ENCODE peak calls at places on chromosomes 12 and 14, in six cellular contexts. One of them, this sample, is unnamed.

GRCh38 chr14:63276492-63277342 is 42.0 kb downstream of the GPHB5 start:
- DNase-seq in psoas muscle: no peak
- DNase-seq in upper lobe of right lung: no peak
- DNase-seq in astrocyte: peak
- DNase-seq in fibroblast of pulmonary artery: peak
- DNase-seq in suprapubic skin: no peak
- DNase-seq in this sample: peak

GRCh38 chr12:64009321-64010068 is 165.0 kb downstream of the SRGAP1 start:
- DNase-seq in psoas muscle: no peak
- DNase-seq in upper lobe of right lung: no peak
- DNase-seq in astrocyte: no peak
- DNase-seq in fibroblast of pulmonary artery: no peak
- DNase-seq in suprapubic skin: no peak
- DNase-seq in this sample: no peak

GRCh38 chr12:91819132-91819447 is 326.6 kb downstream of the BTG1 start:
- DNase-seq in psoas muscle: no peak
- DNase-seq in upper lobe of right lung: no peak
- DNase-seq in astrocyte: no peak
- DNase-seq in fibroblast of pulmonary artery: no peak
- DNase-seq in suprapubic skin: peak
- DNase-seq in this sample: no peak

GRCh38 chr14:91202234-91202974 is 42.1 kb downstream of the GPR68 start:
- DNase-seq in psoas muscle: peak
- DNase-seq in upper lobe of right lung: peak
- DNase-seq in astrocyte: peak
- DNase-seq in fibroblast of pulmonary artery: peak
- DNase-seq in suprapubic skin: peak
- DNase-seq in this sample: peak

GRCh38 chr12:56374726-56375597 is 12.3 kb upstream of the APOF start:
- DNase-seq in psoas muscle: no peak
- DNase-seq in upper lobe of right lung: no peak
- DNase-seq in astrocyte: no peak
- DNase-seq in fibroblast of pulmonary artery: no peak
- DNase-seq in suprapubic skin: no peak
- DNase-seq in this sample: no peak

GRCh38 chr14:44962573-44963528 is 861 bp downstream of the TOGARAM1 start:
- DNase-seq in psoas muscle: peak
- DNase-seq in upper lobe of right lung: peak
- DNase-seq in astrocyte: peak
- DNase-seq in fibroblast of pulmonary artery: peak
- DNase-seq in suprapubic skin: peak
- DNase-seq in this sample: peak

GRCh38 chr14:30533126-30533525 is 25.8 kb upstream of the G2E3 start:
- DNase-seq in psoas muscle: no peak
- DNase-seq in upper lobe of right lung: no peak
- DNase-seq in astrocyte: no peak
- DNase-seq in fibroblast of pulmonary artery: no peak
- DNase-seq in suprapubic skin: no peak
- DNase-seq in this sample: no peak

GRCh38 chr14:96676161-96676560 is 121.0 kb upstream of the VRK1 start:
- DNase-seq in psoas muscle: no peak
- DNase-seq in upper lobe of right lung: no peak
- DNase-seq in astrocyte: peak
- DNase-seq in fibroblast of pulmonary artery: peak
- DNase-seq in suprapubic skin: no peak
- DNase-seq in this sample: peak

GRCh38 chr12:54859502-54859901 is 5.2 kb downstream of the MUCL1 start:
- DNase-seq in psoas muscle: no peak
- DNase-seq in upper lobe of right lung: no peak
- DNase-seq in astrocyte: no peak
- DNase-seq in fibroblast of pulmonary artery: no peak
- DNase-seq in suprapubic skin: no peak
- DNase-seq in this sample: no peak

GRCh38 chr12:67025543-67026114 is 243.5 kb upstream of the CAND1 start:
- DNase-seq in psoas muscle: no peak
- DNase-seq in upper lobe of right lung: no peak
- DNase-seq in astrocyte: no peak
- DNase-seq in fibroblast of pulmonary artery: peak
- DNase-seq in suprapubic skin: no peak
- DNase-seq in this sample: peak

GRCh38 chr12:91355150-91356006 is 172.8 kb upstream of the DCN start:
- DNase-seq in psoas muscle: peak
- DNase-seq in upper lobe of right lung: peak
- DNase-seq in astrocyte: peak
- DNase-seq in fibroblast of pulmonary artery: peak
- DNase-seq in suprapubic skin: peak
- DNase-seq in this sample: peak

GRCh38 chr14:32578181-32578580 is 249.1 kb downstream of the AKAP6 start:
- DNase-seq in psoas muscle: no peak
- DNase-seq in upper lobe of right lung: no peak
- DNase-seq in astrocyte: no peak
- DNase-seq in fibroblast of pulmonary artery: no peak
- DNase-seq in suprapubic skin: no peak
- DNase-seq in this sample: no peak
- H3K4me3 ChIP-seq in psoas muscle: no peak
- H3K4me3 ChIP-seq in upper lobe of right lung: no peak
- H3K4me3 ChIP-seq in astrocyte: no peak
- H3K4me3 ChIP-seq in fibroblast of pulmonary artery: no peak
- H3K4me3 ChIP-seq in suprapubic skin: no peak
- H3K4me3 ChIP-seq in this sample: no peak

GRCh38 chr12:119565404-119565803 is 28.2 kb upstream of the TMEM233 start:
- DNase-seq in psoas muscle: no peak
- DNase-seq in upper lobe of right lung: no peak
- DNase-seq in astrocyte: no peak
- DNase-seq in fibroblast of pulmonary artery: no peak
- DNase-seq in suprapubic skin: no peak
- DNase-seq in this sample: no peak
- TF ChIP-seq CTCF in psoas muscle: no peak
- TF ChIP-seq CTCF in upper lobe of right lung: no peak
- TF ChIP-seq CTCF in astrocyte: no peak
- TF ChIP-seq CTCF in fibroblast of pulmonary artery: no peak
- TF ChIP-seq CTCF in suprapubic skin: no peak
- TF ChIP-seq CTCF in this sample: no peak

GRCh38 chr14:41605550-41606248 is 977 bp upstream of the LRFN5 start:
- DNase-seq in psoas muscle: no peak
- DNase-seq in upper lobe of right lung: no peak
- DNase-seq in astrocyte: peak
- DNase-seq in fibroblast of pulmonary artery: peak
- DNase-seq in suprapubic skin: no peak
- DNase-seq in this sample: peak
- H3K4me3 ChIP-seq in psoas muscle: peak
- H3K4me3 ChIP-seq in upper lobe of right lung: peak
- H3K4me3 ChIP-seq in astrocyte: peak
- H3K4me3 ChIP-seq in fibroblast of pulmonary artery: peak
- H3K4me3 ChIP-seq in suprapubic skin: peak
- H3K4me3 ChIP-seq in this sample: peak

GRCh38 chr12:111904438-111904837 is 62.4 kb downstream of the MAPKAPK5 start:
- DNase-seq in psoas muscle: no peak
- DNase-seq in upper lobe of right lung: no peak
- DNase-seq in astrocyte: no peak
- DNase-seq in fibroblast of pulmonary artery: no peak
- DNase-seq in suprapubic skin: no peak
- DNase-seq in this sample: no peak

GRCh38 chr12:111907740-111908139 is 65.7 kb downstream of the MAPKAPK5 start:
- DNase-seq in psoas muscle: no peak
- DNase-seq in upper lobe of right lung: no peak
- DNase-seq in astrocyte: no peak
- DNase-seq in fibroblast of pulmonary artery: no peak
- DNase-seq in suprapubic skin: no peak
- DNase-seq in this sample: no peak

GRCh38 chr12:111901182-111901581 is 59.2 kb downstream of the MAPKAPK5 start:
- DNase-seq in psoas muscle: no peak
- DNase-seq in upper lobe of right lung: no peak
- DNase-seq in astrocyte: no peak
- DNase-seq in fibroblast of pulmonary artery: no peak
- DNase-seq in suprapubic skin: no peak
- DNase-seq in this sample: no peak

DNA sequence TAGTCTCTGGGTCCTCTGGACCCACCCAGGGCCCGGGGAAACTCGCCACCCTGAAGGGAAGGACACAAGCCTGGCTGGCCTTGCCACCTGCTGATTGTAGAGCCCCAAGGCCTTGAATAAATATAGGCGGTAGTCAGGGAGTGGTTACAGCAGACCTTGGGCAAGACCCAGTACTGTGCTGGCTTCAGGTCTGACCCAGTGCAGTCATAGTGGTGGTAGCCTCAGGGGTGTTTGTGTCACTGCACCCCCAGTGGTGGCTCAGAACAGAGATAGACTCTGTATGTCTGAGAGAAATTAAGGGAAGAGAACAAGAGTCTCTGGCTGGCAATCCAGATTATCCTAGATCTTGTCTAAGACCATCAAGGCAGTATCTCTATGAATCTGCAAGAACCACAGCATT is 63.5 kb downstream of the MAPKAPK5 start:
- DNase-seq in psoas muscle: no peak
- DNase-seq in upper lobe of right lung: no peak
- DNase-seq in astrocyte: no peak
- DNase-seq in fibroblast of pulmonary artery: no peak
- DNase-seq in suprapubic skin: no peak
- DNase-seq in this sample: no peak
- TF ChIP-seq CTCF in psoas muscle: no peak
- TF ChIP-seq CTCF in upper lobe of right lung: no peak
- TF ChIP-seq CTCF in astrocyte: no peak
- TF ChIP-seq CTCF in fibroblast of pulmonary artery: no peak
- TF ChIP-seq CTCF in suprapubic skin: no peak
- TF ChIP-seq CTCF in this sample: no peak

DNA sequence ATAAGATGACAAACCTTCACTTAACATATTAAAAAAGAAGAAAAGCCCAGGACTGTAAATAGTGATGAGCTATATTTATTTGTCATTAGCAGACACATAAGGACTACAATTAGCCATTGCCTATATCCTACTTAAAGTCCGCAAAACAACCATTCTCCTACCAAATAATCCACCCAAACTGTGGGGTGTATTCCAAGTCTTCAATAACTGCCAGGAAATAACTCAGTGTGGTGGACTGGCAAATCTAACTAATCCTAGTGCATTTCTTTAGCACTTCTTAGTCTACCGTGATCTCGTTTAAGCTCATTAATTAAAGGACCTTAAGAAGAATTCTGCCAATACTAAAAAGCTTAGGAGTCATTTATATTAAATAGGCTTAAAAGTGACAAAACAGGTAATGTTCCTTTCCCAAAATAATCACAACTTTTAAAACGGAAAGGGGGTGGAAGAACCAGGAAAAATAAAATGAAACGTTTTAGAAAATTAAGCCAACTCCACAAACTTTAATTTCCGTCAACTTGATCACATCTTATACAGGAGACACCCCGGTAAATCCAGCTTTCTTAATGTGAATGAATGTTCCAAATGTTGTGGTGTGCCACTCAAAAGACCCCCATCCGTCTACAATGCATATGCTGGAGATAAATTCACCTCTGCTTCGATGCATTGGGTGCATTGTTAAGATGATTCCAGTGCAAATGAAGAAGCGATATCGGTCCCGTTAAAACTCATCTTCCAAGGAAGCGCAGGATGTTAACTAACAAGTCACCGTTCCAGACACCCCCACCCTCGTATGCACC is 1.7 kb downstream of the NOVA1 start:
- DNase-seq in psoas muscle: no peak
- DNase-seq in upper lobe of right lung: no peak
- DNase-seq in astrocyte: no peak
- DNase-seq in fibroblast of pulmonary artery: peak
- DNase-seq in suprapubic skin: no peak
- DNase-seq in this sample: peak
- H3K4me3 ChIP-seq in psoas muscle: peak
- H3K4me3 ChIP-seq in upper lobe of right lung: peak
- H3K4me3 ChIP-seq in astrocyte: peak
- H3K4me3 ChIP-seq in fibroblast of pulmonary artery: peak
- H3K4me3 ChIP-seq in suprapubic skin: peak
- H3K4me3 ChIP-seq in this sample: peak

GRCh38 chr12:118034429-118035193 is 18.1 kb downstream of the RFC5 start:
- DNase-seq in psoas muscle: no peak
- DNase-seq in upper lobe of right lung: no peak
- DNase-seq in astrocyte: peak
- DNase-seq in fibroblast of pulmonary artery: peak
- DNase-seq in suprapubic skin: no peak
- DNase-seq in this sample: peak

GRCh38 chr12:118033331-118033730 is 16.8 kb downstream of the RFC5 start:
- DNase-seq in psoas muscle: no peak
- DNase-seq in upper lobe of right lung: no peak
- DNase-seq in astrocyte: no peak
- DNase-seq in fibroblast of pulmonary artery: peak
- DNase-seq in suprapubic skin: no peak
- DNase-seq in this sample: no peak

GRCh38 chr12:118036672-118037411 is 20.3 kb downstream of the RFC5 start:
- DNase-seq in psoas muscle: no peak
- DNase-seq in upper lobe of right lung: no peak
- DNase-seq in astrocyte: no peak
- DNase-seq in fibroblast of pulmonary artery: no peak
- DNase-seq in suprapubic skin: no peak
- DNase-seq in this sample: no peak

GRCh38 chr12:118033902-118034301 is 17.4 kb downstream of the RFC5 start:
- DNase-seq in psoas muscle: no peak
- DNase-seq in upper lobe of right lung: no peak
- DNase-seq in astrocyte: no peak
- DNase-seq in fibroblast of pulmonary artery: no peak
- DNase-seq in suprapubic skin: no peak
- DNase-seq in this sample: peak

GRCh38 chr12:118035194-118036041 is 18.9 kb downstream of the RFC5 start:
- DNase-seq in psoas muscle: no peak
- DNase-seq in upper lobe of right lung: no peak
- DNase-seq in astrocyte: no peak
- DNase-seq in fibroblast of pulmonary artery: peak
- DNase-seq in suprapubic skin: no peak
- DNase-seq in this sample: peak
- TF ChIP-seq CTCF in psoas muscle: no peak
- TF ChIP-seq CTCF in upper lobe of right lung: no peak
- TF ChIP-seq CTCF in astrocyte: peak
- TF ChIP-seq CTCF in fibroblast of pulmonary artery: peak
- TF ChIP-seq CTCF in suprapubic skin: no peak
- TF ChIP-seq CTCF in this sample: peak